ENCODE peak calls at places on chromosomes 6 and 20, in nine cellular contexts. One of them, this sample, is unnamed.

GRCh38 chr6:18562726-18563125 is 175.6 kb downstream of the RNF144B start:
- DNase-seq in endothelial cell: no peak
- DNase-seq in stimulated activated CD8-positive, alpha-beta memory T cell treated with anti-CD3 and anti-CD28 coated beads, Interleukin-4, amount 100 ng/mL, for 1 hour: no peak
- DNase-seq in ACHN: no peak
- DNase-seq in LoVo: no peak
- DNase-seq in GM23338: no peak
- DNase-seq in HT-29: no peak
- DNase-seq in mucosa of gallbladder: no peak
- DNase-seq in activated naive CD4-positive, alpha-beta T cell: no peak
- DNase-seq in this sample: no peak

GRCh38 chr6:170023620-170024521 is 267.0 kb downstream of the DLL1 start:
- DNase-seq in endothelial cell: no peak
- DNase-seq in stimulated activated CD8-positive, alpha-beta memory T cell treated with anti-CD3 and anti-CD28 coated beads, Interleukin-4, amount 100 ng/mL, for 1 hour: no peak
- DNase-seq in ACHN: no peak
- DNase-seq in LoVo: no peak
- DNase-seq in GM23338: no peak
- DNase-seq in HT-29: no peak
- DNase-seq in mucosa of gallbladder: no peak
- DNase-seq in activated naive CD4-positive, alpha-beta T cell: no peak
- DNase-seq in this sample: peak

GRCh38 chr6:4612636-4613171 is 163.5 kb upstream of the CDYL start:
- DNase-seq in endothelial cell: no peak
- DNase-seq in stimulated activated CD8-positive, alpha-beta memory T cell treated with anti-CD3 and anti-CD28 coated beads, Interleukin-4, amount 100 ng/mL, for 1 hour: no peak
- DNase-seq in ACHN: no peak
- DNase-seq in LoVo: no peak
- DNase-seq in GM23338: no peak
- DNase-seq in HT-29: no peak
- DNase-seq in mucosa of gallbladder: no peak
- DNase-seq in activated naive CD4-positive, alpha-beta T cell: no peak
- DNase-seq in this sample: peak

GRCh38 chr6:82237013-82237412 is 10.5 kb downstream of the IBTK start:
- DNase-seq in endothelial cell: no peak
- DNase-seq in stimulated activated CD8-positive, alpha-beta memory T cell treated with anti-CD3 and anti-CD28 coated beads, Interleukin-4, amount 100 ng/mL, for 1 hour: no peak
- DNase-seq in ACHN: no peak
- DNase-seq in LoVo: no peak
- DNase-seq in GM23338: no peak
- DNase-seq in HT-29: no peak
- DNase-seq in mucosa of gallbladder: no peak
- DNase-seq in activated naive CD4-positive, alpha-beta T cell: no peak
- DNase-seq in this sample: no peak

GRCh38 chr20:46348972-46349741 is 40.9 kb upstream of the CDH22 start:
- DNase-seq in endothelial cell: peak
- DNase-seq in stimulated activated CD8-positive, alpha-beta memory T cell treated with anti-CD3 and anti-CD28 coated beads, Interleukin-4, amount 100 ng/mL, for 1 hour: no peak
- DNase-seq in ACHN: peak
- DNase-seq in LoVo: no peak
- DNase-seq in GM23338: peak
- DNase-seq in HT-29: peak
- DNase-seq in mucosa of gallbladder: no peak
- DNase-seq in activated naive CD4-positive, alpha-beta T cell: no peak
- DNase-seq in this sample: peak

GRCh38 chr20:34708621-34709043 is 4.5 kb downstream of the TP53INP2 start:
- DNase-seq in endothelial cell: peak
- DNase-seq in stimulated activated CD8-positive, alpha-beta memory T cell treated with anti-CD3 and anti-CD28 coated beads, Interleukin-4, amount 100 ng/mL, for 1 hour: peak
- DNase-seq in ACHN: peak
- DNase-seq in LoVo: no peak
- DNase-seq in GM23338: peak
- DNase-seq in HT-29: peak
- DNase-seq in mucosa of gallbladder: peak
- DNase-seq in activated naive CD4-positive, alpha-beta T cell: peak
- DNase-seq in this sample: peak

GRCh38 chr6:40917603-40918002 is 121.4 kb downstream of the UNC5CL start:
- DNase-seq in endothelial cell: no peak
- DNase-seq in stimulated activated CD8-positive, alpha-beta memory T cell treated with anti-CD3 and anti-CD28 coated beads, Interleukin-4, amount 100 ng/mL, for 1 hour: no peak
- DNase-seq in ACHN: no peak
- DNase-seq in LoVo: no peak
- DNase-seq in GM23338: no peak
- DNase-seq in HT-29: no peak
- DNase-seq in mucosa of gallbladder: no peak
- DNase-seq in activated naive CD4-positive, alpha-beta T cell: no peak
- DNase-seq in this sample: no peak

GRCh38 chr6:76876922-76877553 is 586.3 kb downstream of the HTR1B start:
- DNase-seq in endothelial cell: peak
- DNase-seq in stimulated activated CD8-positive, alpha-beta memory T cell treated with anti-CD3 and anti-CD28 coated beads, Interleukin-4, amount 100 ng/mL, for 1 hour: no peak
- DNase-seq in ACHN: peak
- DNase-seq in LoVo: peak
- DNase-seq in GM23338: peak
- DNase-seq in HT-29: peak
- DNase-seq in mucosa of gallbladder: peak
- DNase-seq in activated naive CD4-positive, alpha-beta T cell: no peak
- DNase-seq in this sample: peak

GRCh38 chr6:42200035-42200434 is 5.3 kb upstream of the GUCA1B start:
- DNase-seq in endothelial cell: no peak
- DNase-seq in stimulated activated CD8-positive, alpha-beta memory T cell treated with anti-CD3 and anti-CD28 coated beads, Interleukin-4, amount 100 ng/mL, for 1 hour: no peak
- DNase-seq in ACHN: peak
- DNase-seq in LoVo: no peak
- DNase-seq in GM23338: no peak
- DNase-seq in HT-29: no peak
- DNase-seq in mucosa of gallbladder: peak
- DNase-seq in activated naive CD4-positive, alpha-beta T cell: no peak
- DNase-seq in this sample: peak

GRCh38 chr6:122839477-122839876 is 50.4 kb downstream of the SMPDL3A start:
- DNase-seq in endothelial cell: peak
- DNase-seq in stimulated activated CD8-positive, alpha-beta memory T cell treated with anti-CD3 and anti-CD28 coated beads, Interleukin-4, amount 100 ng/mL, for 1 hour: no peak
- DNase-seq in ACHN: peak
- DNase-seq in LoVo: peak
- DNase-seq in GM23338: peak
- DNase-seq in HT-29: peak
- DNase-seq in mucosa of gallbladder: peak
- DNase-seq in activated naive CD4-positive, alpha-beta T cell: peak
- DNase-seq in this sample: peak

GRCh38 chr6:121711472-121711871 is 276.0 kb downstream of the GJA1 start:
- DNase-seq in endothelial cell: peak
- DNase-seq in stimulated activated CD8-positive, alpha-beta memory T cell treated with anti-CD3 and anti-CD28 coated beads, Interleukin-4, amount 100 ng/mL, for 1 hour: no peak
- DNase-seq in ACHN: no peak
- DNase-seq in LoVo: no peak
- DNase-seq in GM23338: no peak
- DNase-seq in HT-29: no peak
- DNase-seq in mucosa of gallbladder: no peak
- DNase-seq in activated naive CD4-positive, alpha-beta T cell: no peak
- DNase-seq in this sample: no peak

GRCh38 chr6:27809939-27810767 is 102.0 kb downstream of the OR2B2 start:
- DNase-seq in endothelial cell: peak
- DNase-seq in stimulated activated CD8-positive, alpha-beta memory T cell treated with anti-CD3 and anti-CD28 coated beads, Interleukin-4, amount 100 ng/mL, for 1 hour: peak
- DNase-seq in ACHN: peak
- DNase-seq in LoVo: peak
- DNase-seq in GM23338: peak
- DNase-seq in HT-29: peak
- DNase-seq in mucosa of gallbladder: peak
- DNase-seq in activated naive CD4-positive, alpha-beta T cell: peak
- DNase-seq in this sample: peak

GRCh38 chr6:27582928-27583725 is 110.2 kb upstream of the ZNF184 start:
- DNase-seq in endothelial cell: peak
- DNase-seq in stimulated activated CD8-positive, alpha-beta memory T cell treated with anti-CD3 and anti-CD28 coated beads, Interleukin-4, amount 100 ng/mL, for 1 hour: no peak
- DNase-seq in ACHN: peak
- DNase-seq in LoVo: peak
- DNase-seq in GM23338: peak
- DNase-seq in HT-29: peak
- DNase-seq in mucosa of gallbladder: no peak
- DNase-seq in activated naive CD4-positive, alpha-beta T cell: no peak
- DNase-seq in this sample: peak

GRCh38 chr20:1212607-1213396 is 9.5 kb downstream of the C20orf202 start:
- DNase-seq in endothelial cell: peak
- DNase-seq in stimulated activated CD8-positive, alpha-beta memory T cell treated with anti-CD3 and anti-CD28 coated beads, Interleukin-4, amount 100 ng/mL, for 1 hour: peak
- DNase-seq in ACHN: peak
- DNase-seq in LoVo: peak
- DNase-seq in GM23338: peak
- DNase-seq in HT-29: peak
- DNase-seq in mucosa of gallbladder: peak
- DNase-seq in activated naive CD4-positive, alpha-beta T cell: peak
- DNase-seq in this sample: peak

GRCh38 chr20:58895796-58896180 is 43.3 kb downstream of the GNAS start:
- DNase-seq in endothelial cell: no peak
- DNase-seq in stimulated activated CD8-positive, alpha-beta memory T cell treated with anti-CD3 and anti-CD28 coated beads, Interleukin-4, amount 100 ng/mL, for 1 hour: no peak
- DNase-seq in ACHN: no peak
- DNase-seq in LoVo: no peak
- DNase-seq in GM23338: no peak
- DNase-seq in HT-29: no peak
- DNase-seq in mucosa of gallbladder: no peak
- DNase-seq in activated naive CD4-positive, alpha-beta T cell: no peak
- DNase-seq in this sample: no peak

GRCh38 chr20:23205656-23206055 is 119.5 kb upstream of the CD93 start:
- DNase-seq in endothelial cell: peak
- DNase-seq in stimulated activated CD8-positive, alpha-beta memory T cell treated with anti-CD3 and anti-CD28 coated beads, Interleukin-4, amount 100 ng/mL, for 1 hour: no peak
- DNase-seq in ACHN: peak
- DNase-seq in LoVo: no peak
- DNase-seq in GM23338: peak
- DNase-seq in HT-29: no peak
- DNase-seq in mucosa of gallbladder: peak
- DNase-seq in activated naive CD4-positive, alpha-beta T cell: no peak
- DNase-seq in this sample: no peak

GRCh38 chr6:154012852-154013251 is 26.2 kb upstream of the OPRM1 start:
- DNase-seq in endothelial cell: no peak
- DNase-seq in stimulated activated CD8-positive, alpha-beta memory T cell treated with anti-CD3 and anti-CD28 coated beads, Interleukin-4, amount 100 ng/mL, for 1 hour: no peak
- DNase-seq in ACHN: no peak
- DNase-seq in LoVo: no peak
- DNase-seq in GM23338: no peak
- DNase-seq in HT-29: no peak
- DNase-seq in mucosa of gallbladder: no peak
- DNase-seq in activated naive CD4-positive, alpha-beta T cell: no peak
- DNase-seq in this sample: no peak